ENCODE peak calls at places on chromosomes 11 and 22, in nine cellular contexts. Z, S, H, R, N, F, W, Q and K are unnamed samples.

GRCh38 chr22:37887610-37888378 is 18.3 kb upstream of the MICALL1 start:
- DNase-seq in Z (no peak), N (no peak), H (no peak), Q (no peak), W (peak), S (no peak), R (no peak), F (no peak), K (peak)

GRCh38 chr11:73862971-73863370 is 13.7 kb downstream of the COA4 start:
- DNase-seq in S (no peak), H (no peak), Q (no peak), F (no peak), Z (no peak), W (no peak), R (no peak), N (no peak), K (no peak)

GRCh38 chr11:85406841-85407240 is 220.3 kb downstream of the DLG2 start:
- DNase-seq in F (no peak), Z (no peak), W (no peak), R (no peak), H (no peak), Q (no peak), S (no peak), N (no peak), K (no peak)

GRCh38 chr22:26471522-26471921 is 12.1 kb downstream of the HPS4 start:
- DNase-seq in N (no peak), S (no peak), Q (no peak), H (no peak), Z (no peak), F (peak), W (peak), R (no peak), K (peak)

GRCh38 chr22:25923952-25924351 is 182.0 kb downstream of the MYO18B start:
- DNase-seq in F (no peak), N (no peak), Q (no peak), S (no peak), Z (no peak), W (no peak), R (no peak), H (no peak), K (no peak)

GRCh38 chr22:37569921-37570660 is 9.8 kb downstream of the LGALS2 start:
- DNase-seq in R (no peak), F (peak), S (no peak), H (no peak), W (no peak), Q (no peak), N (no peak), Z (no peak), K (no peak)

GRCh38 chr22:19705181-19705934 is 8.9 kb upstream of the SEPTIN5 start:
- DNase-seq in Z (no peak), W (no peak), R (no peak), N (no peak), Q (no peak), H (no peak), S (no peak), F (no peak), K (no peak)

GRCh38 chr22:44758354-44758969 is 6.1 kb downstream of the ARHGAP8 start:
- DNase-seq in Z (no peak), Q (no peak), N (no peak), R (no peak), F (peak), H (no peak), W (peak), S (no peak), K (peak)

GRCh38 chr11:74035264-74035663 is 26.4 kb upstream of the UCP3 start:
- DNase-seq in Q (no peak), S (no peak), Z (no peak), R (no peak), N (no peak), H (no peak), F (peak), W (no peak), K (peak)

GRCh38 chr11:16785520-16786128 is 47.2 kb downstream of the C11orf58 start:
- DNase-seq in N (peak), R (peak), S (no peak), H (peak), F (peak), Q (peak), Z (peak), W (peak), K (peak)

GRCh38 chr11:118535261-118535660 is 4.3 kb downstream of the TMEM25 start:
- DNase-seq in R (no peak), H (no peak), N (no peak), Q (no peak), F (no peak), Z (no peak), W (no peak), S (no peak), K (no peak)

GRCh38 chr22:46162285-46162684 is 12.0 kb downstream of the PPARA start:
- DNase-seq in N (no peak), Q (no peak), F (peak), Z (no peak), R (no peak), H (no peak), W (no peak), S (no peak), K (no peak)

GRCh38 chr11:24239016-24239720 is 257.7 kb upstream of the LUZP2 start:
- DNase-seq in F (peak), W (peak), Z (no peak), S (no peak), H (no peak), N (no peak), R (no peak), Q (no peak), K (peak)

GRCh38 chr11:32435947-32436750 is 810 bp upstream of the WT1 start:
- DNase-seq in N (no peak), F (no peak), S (peak), R (no peak), H (no peak), Q (no peak), W (no peak), Z (peak), K (no peak)

GRCh38 chr22:19661156-19661555 is 53.1 kb upstream of the SEPTIN5 start:
- DNase-seq in R (no peak), S (no peak), F (no peak), Z (no peak), H (no peak), N (no peak), W (no peak), Q (no peak), K (no peak)

GRCh38 chr11:124863137-124863825 is 2.0 kb upstream of the ROBO3 start:
- DNase-seq in Z (no peak), S (no peak), N (no peak), R (no peak), F (peak), W (peak), Q (no peak), H (no peak), K (peak)

GRCh38 chr11:124536520-124536919 is 6.9 kb downstream of the OR8B12 start:
- DNase-seq in Q (no peak), W (peak), R (no peak), H (no peak), S (no peak), Z (no peak), F (peak), N (no peak), K (peak)